ENCODE peak calls at places on chromosomes 6 and 20, in six cellular contexts. G is A549, Z is Panc1, B is left lung, V is cardiac muscle cell, U is HCT116. W is an unnamed sample. For H3K4me1, the result is how much of the 10 kb centered on the place peaks cover.

GRCh38 chr20:36493801-36494114 is 47.6 kb upstream of the MYL9 start:
- DNase-seq in V (peak), B (peak), Z (no peak), G (no peak), U (no peak), W (no peak)

GRCh38 chr6:107644513-107644912 is 154.6 kb downstream of the SOBP start:
- DNase-seq in U (no peak), Z (no peak), B (no peak), V (no peak), G (no peak), W (no peak)

GRCh38 chr6:8655670-8656454 is 220.5 kb upstream of the SLC35B3 start:
- DNase-seq in Z (no peak), V (no peak), G (no peak), U (no peak), B (no peak), W (no peak)

GRCh38 chr6:31113861-31114539 is 600 bp upstream of the PSORS1C1 start:
- DNase-seq in B (no peak), G (no peak), V (peak), U (no peak), Z (no peak), W (no peak)

GRCh38 chr20:38337561-38338140 is 8.6 kb upstream of the LBP start:
- DNase-seq in G (peak), Z (no peak), B (no peak), U (peak), V (peak), W (no peak)

GRCh38 chr6:24520929-24521546 is 26.3 kb downstream of the ALDH5A1 start:
- DNase-seq in Z (peak), U (peak), B (peak), V (peak), G (peak), W (no peak)

GRCh38 chr6:69265706-69266105 is 531.1 kb downstream of the LMBRD1 start:
- DNase-seq in B (no peak), V (no peak), G (no peak), Z (no peak), U (no peak), W (no peak)

GRCh38 chr20:56998438-56998837 is 268.0 kb downstream of the BMP7 start:
- DNase-seq in B (no peak), V (no peak), G (peak), U (no peak), Z (no peak), W (no peak)

GRCh38 chr20:50379049-50379990 is 130.9 kb upstream of the PTPN1 start:
- DNase-seq in Z (no peak), B (peak), V (peak), G (no peak), U (no peak), W (no peak)

GRCh38 chr6:113137411-113137810 is 719.7 kb upstream of the MARCKS start:
- DNase-seq in Z (no peak), V (peak), U (no peak), B (peak), G (no peak), W (no peak)

GRCh38 chr20:35988910-35989463 is 20.6 kb downstream of the CNBD2 start:
- DNase-seq in G (no peak), Z (no peak), U (no peak), V (peak), B (no peak), W (no peak)

GRCh38 chr20:14597206-14597715 is 259.8 kb upstream of the FLRT3 start:
- DNase-seq in Z (no peak), G (no peak), V (no peak), B (no peak), U (no peak), W (no peak)

GRCh38 chr20:17843246-17844132 is 125.1 kb downstream of the SNX5 start:
- DNase-seq in V (peak), B (peak), Z (peak), G (no peak), U (peak), W (peak)
- H3K4me1 ChIP-seq in V (under half), B (under half), Z (under half), G (under half), U (half or more), W (under half)

GRCh38 chr6:111865049-111865585 is 8.1 kb downstream of the FYN start:
- DNase-seq in V (no peak), G (no peak), U (no peak), B (no peak), Z (no peak), W (no peak)
- H3K4me1 ChIP-seq in V (under half), G (under half), U (under half), B (under half), Z (under half), W (half or more)

GRCh38 chr6:39849228-39849627 is 57.1 kb downstream of the DAAM2 start:
- DNase-seq in G (no peak), Z (no peak), B (no peak), V (no peak), U (no peak), W (no peak)

GRCh38 chr6:39850897-39851296 is 58.7 kb downstream of the DAAM2 start:
- DNase-seq in V (peak), Z (no peak), U (no peak), B (no peak), G (no peak), W (no peak)

GRCh38 chr6:39853604-39854003 is 61.4 kb downstream of the DAAM2 start:
- DNase-seq in B (no peak), Z (no peak), G (no peak), V (no peak), U (no peak), W (no peak)

GRCh38 chr6:39849764-39850163 is 57.6 kb downstream of the DAAM2 start:
- DNase-seq in Z (no peak), U (no peak), V (peak), G (no peak), B (no peak), W (no peak)

DNA sequence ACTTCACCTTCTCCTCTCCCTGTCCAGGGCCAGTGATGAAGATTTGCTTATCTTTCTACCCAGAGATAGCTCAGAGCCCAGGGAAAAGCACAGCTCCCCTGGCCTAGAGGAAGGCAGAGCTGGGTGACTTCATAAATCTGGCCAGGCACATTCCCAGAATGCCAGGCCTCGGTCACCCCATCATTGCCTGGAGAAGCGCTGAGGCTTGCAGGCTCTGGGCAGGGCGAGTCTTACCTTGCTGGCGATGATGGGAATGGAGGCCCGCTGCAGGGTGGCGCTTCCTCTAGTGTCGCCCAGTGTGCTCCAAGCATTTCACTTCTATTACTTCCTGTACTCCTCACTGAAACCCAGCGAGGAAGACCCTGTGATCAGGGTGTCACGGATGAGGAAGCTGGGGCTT is 60.1 kb downstream of the DAAM2 start:
- DNase-seq in V (no peak), B (no peak), Z (no peak), G (no peak), U (no peak), W (no peak)
- H3K4me1 ChIP-seq in V (under half), B (under half), Z (under half), G (under half), U (under half), W (under half)

GRCh38 chr6:90654806-90655205 is 67.9 kb upstream of the MAP3K7 start:
- DNase-seq in V (no peak), Z (no peak), U (no peak), B (no peak), G (no peak), W (no peak)

GRCh38 chr6:90656325-90656724 is 69.5 kb upstream of the MAP3K7 start:
- DNase-seq in B (no peak), G (no peak), V (no peak), Z (no peak), U (no peak), W (no peak)

GRCh38 chr6:90654166-90654565 is 67.3 kb upstream of the MAP3K7 start:
- DNase-seq in G (no peak), U (no peak), V (no peak), Z (no peak), B (no peak), W (no peak)

GRCh38 chr6:90660971-90661370 is 74.1 kb upstream of the MAP3K7 start:
- DNase-seq in Z (no peak), U (no peak), V (no peak), G (no peak), B (no peak), W (no peak)

GRCh38 chr6:90658497-90658896 is 71.6 kb upstream of the MAP3K7 start:
- DNase-seq in U (no peak), Z (no peak), G (no peak), V (no peak), B (no peak), W (no peak)
- H3K4me1 ChIP-seq in U (under half), Z (under half), G (under half), V (under half), B (under half), W (under half)

GRCh38 chr6:150291968-150292710 is 76.7 kb upstream of the IYD start:
- DNase-seq in V (no peak), U (no peak), B (no peak), G (no peak), Z (no peak), W (no peak)

GRCh38 chr6:150293423-150294280 is 75.2 kb upstream of the IYD start:
- DNase-seq in Z (no peak), U (peak), B (no peak), V (peak), G (peak), W (no peak)

GRCh38 chr6:150290429-150290828 is 78.4 kb upstream of the IYD start:
- DNase-seq in U (no peak), V (peak), B (no peak), Z (no peak), G (no peak), W (no peak)

GRCh38 chr6:150294713-150295112 is 74.1 kb upstream of the IYD start:
- DNase-seq in G (no peak), U (no peak), Z (no peak), V (no peak), B (no peak), W (no peak)

DNA sequence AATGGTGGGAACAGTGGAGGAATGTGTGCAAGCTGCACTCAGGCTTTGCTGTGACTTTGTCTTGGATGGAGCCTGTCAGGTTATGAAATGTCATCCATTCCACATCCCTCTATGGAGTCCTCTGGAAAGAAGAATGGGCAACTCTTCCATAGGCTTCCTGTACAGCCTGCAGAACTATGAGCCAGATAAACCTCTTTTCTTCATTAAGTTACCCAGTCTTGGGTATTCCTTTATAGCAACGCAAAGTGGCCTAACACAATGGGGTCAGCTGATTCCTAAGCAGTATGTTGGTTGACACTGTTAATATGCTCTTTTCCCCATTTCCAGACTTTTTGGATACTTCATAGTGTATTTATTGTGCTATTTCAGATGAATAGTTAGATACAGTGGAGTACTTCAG is 75.8 kb upstream of the IYD start:
- DNase-seq in Z (no peak), V (no peak), U (no peak), G (no peak), B (no peak), W (no peak)
- H3K4me1 ChIP-seq in Z (under half), V (under half), U (under half), G (under half), B (under half), W (under half)

GRCh38 chr6:13409991-13410390 is 77.4 kb downstream of the GFOD1 start:
- DNase-seq in Z (no peak), G (no peak), B (no peak), U (no peak), V (peak), W (no peak)

GRCh38 chr6:13407368-13407708 is 79.0 kb upstream of the TBC1D7 start:
- DNase-seq in V (no peak), U (no peak), G (no peak), Z (no peak), B (no peak), W (no peak)

GRCh38 chr6:13406051-13406477 is 77.7 kb upstream of the TBC1D7 start:
- DNase-seq in V (no peak), U (no peak), G (no peak), Z (no peak), B (no peak), W (no peak)

GRCh38 chr6:13406781-13407180 is 78.4 kb upstream of the TBC1D7 start:
- DNase-seq in V (peak), Z (no peak), G (peak), B (no peak), U (peak), W (no peak)

GRCh38 chr6:13407709-13408695 is 79.4 kb downstream of the GFOD1 start:
- DNase-seq in Z (no peak), G (peak), U (no peak), V (peak), B (peak), W (no peak)
- H3K4me1 ChIP-seq in Z (under half), G (half or more), U (under half), V (under half), B (half or more), W (under half)